ENCODE peak calls at places on chromosomes 12 and 14, in four cellular contexts. T, F, A and B are unnamed samples.

GRCh38 chr14:64880382-64881121 is 845 bp upstream of the SPTB start:
- DNase-seq in T (no peak), F (no peak), A (no peak), B (no peak)

GRCh38 chr12:105469182-105469581 is 138.7 kb downstream of the C12orf75 start:
- DNase-seq in T (no peak), F (no peak), A (no peak), B (no peak)

GRCh38 chr14:85528080-85528881 is 1.7 kb upstream of the FLRT2 start:
- DNase-seq in T (peak), F (no peak), A (no peak), B (no peak)

GRCh38 chr12:60173213-60174170 is 577.7 kb downstream of the SLC16A7 start:
- DNase-seq in T (no peak), F (no peak), A (no peak), B (no peak)

GRCh38 chr12:83318386-83318971 is 631.8 kb downstream of the TMTC2 start:
- DNase-seq in T (no peak), F (no peak), A (no peak), B (no peak)

GRCh38 chr12:18677189-18677588 is 60.6 kb downstream of the PLCZ1 start:
- DNase-seq in T (no peak), F (no peak), A (no peak), B (no peak)

GRCh38 chr12:34397591-34398365 is 375.5 kb downstream of the ALG10 start:
- DNase-seq in T (no peak), F (no peak), A (no peak), B (no peak)

GRCh38 chr12:116615141-116615861 is 56.1 kb downstream of the MAP1LC3B2 start:
- DNase-seq in T (no peak), F (no peak), A (no peak), B (no peak)

GRCh38 chr12:2057041-2057792 is 4.4 kb downstream of the CACNA1C start:
- DNase-seq in T (peak), F (no peak), A (peak), B (peak)

GRCh38 chr14:95547626-95548327 is 12.9 kb downstream of the GLRX5 start:
- DNase-seq in T (peak), F (no peak), A (peak), B (peak)

GRCh38 chr14:95498622-95499353 is 17.7 kb downstream of the SYNE3 start:
- DNase-seq in T (no peak), F (no peak), A (no peak), B (no peak)

GRCh38 chr14:63508033-63508432 is 35.1 kb downstream of the PPP2R5E start:
- DNase-seq in T (peak), F (no peak), A (no peak), B (no peak)

GRCh38 chr14:52827426-52827825 is 36.0 kb upstream of the GNPNAT1 start:
- DNase-seq in T (no peak), F (no peak), A (no peak), B (no peak)

GRCh38 chr12:59085680-59086079 is 165.4 kb upstream of the LRIG3 start:
- DNase-seq in T (no peak), F (no peak), A (no peak), B (no peak)

GRCh38 chr14:64702493-64703392 is 1.5 kb upstream of the PLEKHG3 start:
- DNase-seq in T (no peak), F (no peak), A (no peak), B (no peak)

GRCh38 chr12:97535582-97535981 is 73.0 kb downstream of the RMST start:
- DNase-seq in T (no peak), F (no peak), A (no peak), B (no peak)

GRCh38 chr12:188910-189621 is 24.9 kb downstream of the SLC6A12 start:
- DNase-seq in T (no peak), F (no peak), A (no peak), B (peak)

GRCh38 chr12:93061414-93062099 is 132.5 kb upstream of the EEA1 start:
- DNase-seq in T (no peak), F (no peak), A (no peak), B (no peak)

GRCh38 chr12:64522807-64523206 is 70.9 kb downstream of the TBK1 start:
- DNase-seq in T (no peak), F (no peak), A (no peak), B (no peak)

GRCh38 chr14:30227436-30227835 is 299.8 kb upstream of the PRKD1 start:
- DNase-seq in T (no peak), F (no peak), A (no peak), B (no peak)

GRCh38 chr12:56758728-56759269 is 4.3 kb upstream of the HSD17B6 start:
- DNase-seq in T (no peak), F (no peak), A (no peak), B (no peak)

GRCh38 chr14:56351861-56352260 is 227.7 kb upstream of the TMEM260 start:
- DNase-seq in T (no peak), F (no peak), A (no peak), B (no peak)

GRCh38 chr14:79186523-79186922 is 1016.4 kb downstream of the NRXN3 start:
- DNase-seq in T (no peak), F (no peak), A (no peak), B (no peak)

GRCh38 chr12:91387461-91388134 is 205.0 kb upstream of the DCN start:
- DNase-seq in T (no peak), F (no peak), A (no peak), B (no peak)

GRCh38 chr14:68633131-68633991 is 159.5 kb downstream of the ZFP36L1 start:
- DNase-seq in T (no peak), F (no peak), A (no peak), B (no peak)

GRCh38 chr12:130523863-130524614 is 186.4 kb downstream of the PIWIL1 start:
- DNase-seq in T (no peak), F (no peak), A (no peak), B (no peak)

GRCh38 chr14:42884100-42884499 is 1277.4 kb downstream of the LRFN5 start:
- DNase-seq in T (no peak), F (no peak), A (no peak), B (no peak)

GRCh38 chr12:123502163-123502562 is 31.4 kb downstream of the RILPL1 start:
- DNase-seq in T (no peak), F (no peak), A (no peak), B (no peak)

GRCh38 chr14:63603749-63604277 is 37.9 kb downstream of the WDR89 start:
- DNase-seq in T (no peak), F (no peak), A (no peak), B (no peak)

GRCh38 chr14:22448035-22448904 is 140.8 kb downstream of the DAD1 start:
- DNase-seq in T (no peak), F (no peak), A (no peak), B (no peak)

GRCh38 chr14:52069617-52070431 is 965 bp upstream of the NID2 start:
- DNase-seq in T (no peak), F (no peak), A (no peak), B (no peak)

GRCh38 chr12:94706250-94706661 is 55.9 kb upstream of the TMCC3 start:
- DNase-seq in T (no peak), F (peak), A (no peak), B (no peak)

GRCh38 chr14:73888460-73888725 is 1.7 kb downstream of the ZNF410 start:
- DNase-seq in T (no peak), F (no peak), A (no peak), B (no peak)
- TF ChIP-seq SUZ12 in T (no peak), F (no peak), A (no peak), B (no peak)

GRCh38 chr12:51371295-51371953 is 19.8 kb downstream of the GALNT6 start:
- DNase-seq in T (peak), F (no peak), A (peak), B (peak)
- TF ChIP-seq YY1 in T (no peak), F (no peak), A (no peak), B (no peak)

GRCh38 chr14:101078105-101078891 is 174.8 kb upstream of the RTL1 start:
- DNase-seq in T (no peak), F (no peak), A (no peak), B (no peak)
- TF ChIP-seq ZNF274 in T (no peak), F (no peak), A (no peak), B (no peak)

GRCh38 chr12:29238822-29239291 is 89.8 kb downstream of the FAR2 start:
- DNase-seq in T (no peak), F (no peak), A (no peak), B (no peak)

GRCh38 chr12:29240441-29240840 is 91.4 kb downstream of the FAR2 start:
- DNase-seq in T (no peak), F (no peak), A (no peak), B (no peak)

GRCh38 chr12:29239336-29239735 is 90.3 kb downstream of the FAR2 start:
- DNase-seq in T (no peak), F (no peak), A (no peak), B (no peak)

GRCh38 chr12:29242921-29243431 is 93.9 kb downstream of the FAR2 start:
- DNase-seq in T (no peak), F (no peak), A (no peak), B (no peak)

GRCh38 chr12:29241821-29242591 is 92.9 kb downstream of the FAR2 start:
- DNase-seq in T (peak), F (peak), A (no peak), B (no peak)
- TF ChIP-seq SUZ12 in T (no peak), F (no peak), A (no peak), B (no peak)

GRCh38 chr12:101107032-101107763 is 102.8 kb downstream of the SLC5A8 start:
- DNase-seq in T (no peak), F (no peak), A (no peak), B (no peak)

GRCh38 chr12:101111441-101111840 is 98.6 kb downstream of the SLC5A8 start:
- DNase-seq in T (no peak), F (no peak), A (no peak), B (no peak)

GRCh38 chr12:101110856-101111255 is 99.2 kb downstream of the SLC5A8 start:
- DNase-seq in T (no peak), F (no peak), A (no peak), B (no peak)

DNA sequence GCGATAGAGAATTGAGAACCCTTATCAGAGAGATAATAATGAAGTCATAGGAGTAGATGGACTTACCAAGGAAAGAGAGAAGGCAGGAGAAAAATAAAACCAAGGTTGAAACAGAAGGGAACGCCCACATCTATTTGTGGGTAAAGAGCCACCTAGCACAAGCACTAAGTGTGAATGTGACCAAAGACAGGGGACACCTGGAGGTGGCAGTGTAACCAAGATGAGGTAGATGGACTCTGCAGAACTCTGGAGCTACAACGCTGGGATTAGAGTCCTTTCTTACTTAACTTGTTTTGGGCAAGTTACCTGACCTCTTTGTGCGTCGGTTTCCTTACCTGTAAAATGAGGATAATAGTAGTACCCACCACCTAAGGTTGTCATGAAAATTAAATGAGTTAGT is 101.9 kb downstream of the SLC5A8 start:
- DNase-seq in T (peak), F (no peak), A (no peak), B (no peak)
- TF ChIP-seq YY1 in T (no peak), F (no peak), A (no peak), B (no peak)

GRCh38 chr12:96352161-96352835 is 47.9 kb downstream of the CDK17 start:
- DNase-seq in T (no peak), F (no peak), A (no peak), B (no peak)
- TF ChIP-seq ZNF274 in T (no peak), F (no peak), A (no peak), B (no peak)

GRCh38 chr14:67385120-67385519 is 25.0 kb downstream of the EIF2S1 start:
- DNase-seq in T (no peak), F (no peak), A (no peak), B (no peak)

GRCh38 chr14:67390135-67390534 is 21.8 kb downstream of the PLEK2 start:
- DNase-seq in T (no peak), F (no peak), A (no peak), B (no peak)

GRCh38 chr14:67385618-67386017 is 25.5 kb downstream of the EIF2S1 start:
- DNase-seq in T (no peak), F (no peak), A (no peak), B (no peak)

GRCh38 chr14:67389261-67389660 is 22.7 kb downstream of the PLEK2 start:
- DNase-seq in T (no peak), F (no peak), A (no peak), B (no peak)

DNA sequence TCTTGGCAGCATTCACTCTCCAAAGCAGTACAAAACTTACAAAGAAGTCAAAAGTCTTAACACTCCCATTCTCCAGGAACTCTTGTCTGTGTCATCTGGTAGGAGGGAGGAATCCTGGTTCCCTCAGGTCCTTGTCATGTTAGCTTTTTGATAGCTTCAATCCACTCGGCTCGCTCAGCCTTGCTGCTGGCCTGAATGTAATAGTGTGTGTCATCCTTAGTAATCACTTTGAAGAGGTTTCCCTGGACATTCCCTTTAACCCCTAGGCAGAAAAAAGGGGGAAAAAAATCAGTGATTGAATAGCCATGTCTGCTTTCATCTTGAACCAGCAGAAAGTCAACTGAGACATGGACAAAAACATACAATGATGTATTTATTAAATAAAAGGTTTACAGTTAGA is 24.8 kb downstream of the PLEK2 start:
- DNase-seq in T (no peak), F (no peak), A (no peak), B (no peak)
- TF ChIP-seq SUZ12 in T (no peak), F (no peak), A (no peak), B (no peak)

DNA sequence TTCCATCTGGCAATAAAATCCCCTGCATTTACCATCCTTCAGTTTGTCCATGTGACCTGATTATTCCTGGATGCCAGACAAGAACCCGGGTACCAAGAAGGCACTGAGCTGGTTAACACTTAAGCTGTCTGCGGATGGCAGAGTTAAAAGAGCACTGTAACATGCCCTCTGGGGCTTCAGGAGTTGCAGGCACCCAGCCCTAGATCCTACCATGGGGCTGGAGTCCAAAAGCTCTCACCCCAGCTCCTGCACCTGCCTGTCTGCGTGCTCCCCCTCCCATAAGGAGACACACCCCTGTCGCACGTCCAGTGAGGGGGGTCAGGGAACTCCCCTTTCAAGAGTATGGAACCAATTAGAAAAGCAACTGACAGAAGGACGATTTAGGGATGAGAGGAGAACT is 14.6 kb upstream of the FBXO34 start:
- DNase-seq in T (no peak), F (no peak), A (no peak), B (no peak)
- TF ChIP-seq YY1 in T (no peak), F (no peak), A (no peak), B (no peak)

GRCh38 chr14:93749081-93749430 is 39.2 kb downstream of the PRIMA1 start:
- DNase-seq in T (no peak), F (no peak), A (no peak), B (no peak)

GRCh38 chr14:93747560-93747959 is 40.7 kb downstream of the PRIMA1 start:
- DNase-seq in T (no peak), F (no peak), A (no peak), B (no peak)

GRCh38 chr14:93748208-93749080 is 39.8 kb downstream of the PRIMA1 start:
- DNase-seq in T (peak), F (no peak), A (no peak), B (no peak)

GRCh38 chr14:93745603-93746273 is 42.5 kb downstream of the PRIMA1 start:
- DNase-seq in T (no peak), F (no peak), A (no peak), B (no peak)

GRCh38 chr14:93747102-93747501 is 41.2 kb downstream of the PRIMA1 start:
- DNase-seq in T (no peak), F (no peak), A (no peak), B (no peak)
- TF ChIP-seq ZNF274 in T (no peak), F (no peak), A (no peak), B (no peak)

DNA sequence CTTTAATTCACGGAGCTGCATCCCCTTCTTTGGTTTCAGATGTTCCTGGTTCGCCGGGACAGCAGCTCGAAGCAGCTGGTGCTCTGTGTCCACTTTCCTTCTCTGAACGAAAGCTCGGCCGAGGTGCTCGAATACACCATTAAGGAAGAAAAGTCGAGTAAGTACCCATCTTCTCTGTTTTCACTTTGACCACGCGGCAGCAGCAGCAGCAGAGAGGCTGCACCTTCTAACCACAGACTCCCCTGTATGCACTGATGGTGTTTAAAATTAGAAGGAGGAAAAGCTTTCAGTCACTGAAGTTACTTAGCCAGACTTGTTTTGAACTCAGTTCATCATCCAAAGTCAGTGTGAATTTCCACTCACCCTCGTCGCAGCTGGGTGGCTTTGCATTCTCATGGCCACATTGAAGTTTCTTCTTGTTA is 63.8 kb downstream of the RIN3 start:
- DNase-seq in T (no peak), F (peak), A (no peak), B (no peak)
- TF ChIP-seq SUZ12 in T (no peak), F (no peak), A (no peak), B (no peak)